ENCODE peak calls at places on chromosomes 3 and 15, in four cellular contexts. J, K, O and B are unnamed samples.
A peak's percentile ranks its signal among the peaks of the same experiment; 100 is the strongest.

GRCh38 chr3:157204431-157204830 is 44.5 kb upstream of the CCNL1 start:
- DNase-seq in J (peak; percentile 67), O (no peak), K (no peak), B (peak; percentile 32)

GRCh38 chr15:81361891-81362290 is 12.1 kb downstream of the TMC3 start:
- DNase-seq in J (no peak), O (no peak), K (no peak), B (no peak)

GRCh38 chr15:61339526-61339925 is 110.4 kb upstream of the RORA start:
- DNase-seq in K (no peak), O (no peak), J (no peak), B (no peak)

GRCh38 chr3:130395916-130396315 is 50.4 kb downstream of the COL6A5 start:
- DNase-seq in K (peak; percentile 64), O (peak; percentile 44), J (peak; percentile 30), B (peak; percentile 97)

GRCh38 chr3:170953736-170954135 is 45.3 kb upstream of the EIF5A2 start:
- DNase-seq in J (no peak), O (no peak), K (no peak), B (no peak)

GRCh38 chr3:30604566-30604965 is 1.8 kb upstream of the TGFBR2 start:
- DNase-seq in O (no peak), K (no peak), J (no peak), B (no peak)

GRCh38 chr3:170469151-170470062 is 50.7 kb downstream of the CLDN11 start:
- DNase-seq in K (no peak), J (peak; percentile 83), O (no peak), B (no peak)

GRCh38 chr3:141714671-141715070 is 23.4 kb upstream of the RNF7 start:
- DNase-seq in J (no peak), K (no peak), O (no peak), B (no peak)

GRCh38 chr15:62240697-62241096 is 75.6 kb upstream of the C2CD4B start:
- DNase-seq in J (no peak), O (no peak), K (no peak), B (no peak)

GRCh38 chr3:195806211-195806915 is 5.4 kb downstream of the MUC4 start:
- DNase-seq in K (peak; percentile 92), O (peak; percentile 84), J (no peak), B (peak; percentile 85)

GRCh38 chr3:152269423-152270144 is 855 bp downstream of the MBNL1 start:
- DNase-seq in O (no peak), K (peak; percentile 34), J (peak; percentile 94), B (peak; percentile 37)

GRCh38 chr3:131608741-131609140 is 106.0 kb upstream of the MRPL3 start:
- DNase-seq in K (no peak), J (no peak), O (no peak), B (peak; percentile 19)

GRCh38 chr3:147483145-147483544 is 74.0 kb downstream of the ZIC1 start:
- DNase-seq in J (no peak), K (no peak), O (no peak), B (no peak)

GRCh38 chr15:39631357-39631756 is 50.5 kb downstream of the THBS1 start:
- DNase-seq in J (peak; percentile 45), O (no peak), K (no peak), B (peak; percentile 10)

GRCh38 chr3:102085431-102086226 is 236.3 kb downstream of the NFKBIZ start:
- DNase-seq in O (no peak), K (no peak), J (peak; percentile 11), B (no peak)

GRCh38 chr3:50003766-50004278 is 63.9 kb downstream of the RBM6 start:
- DNase-seq in J (peak; percentile 12), K (no peak), O (no peak), B (peak; percentile 37)

GRCh38 chr3:7536510-7536909 is 675.6 kb downstream of the GRM7 start:
- DNase-seq in K (no peak), J (no peak), O (no peak), B (no peak)

GRCh38 chr3:30779686-30780287 is 114.7 kb downstream of the GADL1 start:
- DNase-seq in J (peak; percentile 38), K (peak; percentile 42), O (no peak), B (peak; percentile 69)

GRCh38 chr3:142863010-142863787 is 25.7 kb downstream of the PCOLCE2 start:
- DNase-seq in K (peak; percentile 44), J (no peak), O (no peak), B (peak; percentile 44)

GRCh38 chr15:60358935-60359672 is 38.7 kb downstream of the ANXA2 start:
- DNase-seq in O (no peak), J (peak; percentile 93), K (no peak), B (no peak)

GRCh38 chr3:11331101-11331500 is 58.9 kb downstream of the ATG7 start:
- DNase-seq in O (no peak), J (peak; percentile 59), K (no peak), B (no peak)

GRCh38 chr3:127750226-127751031 is 71.9 kb downstream of the MGLL start:
- DNase-seq in J (peak; percentile 94), K (no peak), O (no peak), B (no peak)

GRCh38 chr3:189534546-189534945 is 96.6 kb upstream of the TP63 start:
- DNase-seq in K (no peak), O (no peak), J (no peak), B (no peak)

GRCh38 chr15:32683231-32683630 is 34.6 kb upstream of the GREM1 start:
- DNase-seq in K (no peak), J (no peak), O (no peak), B (no peak)

GRCh38 chr3:43909149-43909548 is 218.4 kb downstream of the ABHD5 start:
- DNase-seq in K (no peak), O (no peak), J (peak; percentile 1), B (no peak)

GRCh38 chr3:119731545-119732343 is 28.9 kb downstream of the CFAP91 start:
- DNase-seq in J (peak; percentile 30), K (no peak), O (no peak), B (no peak)

GRCh38 chr3:189316296-189317019 is 144.7 kb downstream of the TPRG1 start:
- DNase-seq in O (no peak), J (no peak), K (peak; percentile 38), B (peak; percentile 85)

GRCh38 chr3:157091096-157091833 is 68.7 kb downstream of the CCNL1 start:
- DNase-seq in O (no peak), J (no peak), K (no peak), B (no peak)

GRCh38 chr3:88141458-88142083 is 8.2 kb upstream of the C3orf38 start:
- DNase-seq in J (peak; percentile 77), K (no peak), O (no peak), B (no peak)

GRCh38 chr3:175940881-175941280 is 1081.7 kb downstream of the NAALADL2 start:
- DNase-seq in O (peak; percentile 57), J (no peak), K (peak; percentile 89), B (peak; percentile 96)

GRCh38 chr3:101039285-101039684 is 46.1 kb upstream of the ABI3BP start:
- DNase-seq in J (no peak), K (no peak), O (no peak), B (no peak)

GRCh38 chr3:64342940-64343691 is 117.8 kb upstream of the PRICKLE2 start:
- DNase-seq in J (peak; percentile 92), K (no peak), O (no peak), B (peak; percentile 82)

GRCh38 chr3:31314261-31314660 is 218.5 kb upstream of the STT3B start:
- DNase-seq in O (no peak), K (no peak), J (no peak), B (no peak)

GRCh38 chr3:24264011-24264410 is 230.6 kb downstream of the THRB start:
- DNase-seq in K (no peak), O (no peak), J (no peak), B (no peak)

GRCh38 chr3:186589856-186590579 is 19.5 kb downstream of the DNAJB11 start:
- DNase-seq in J (peak; percentile 20), K (no peak), O (no peak), B (no peak)

GRCh38 chr3:129560931-129561594 is 18.1 kb downstream of the H1-8 start:
- DNase-seq in O (no peak), J (peak; percentile 76), K (no peak), B (no peak)

GRCh38 chr3:66413151-66413751 is 87.6 kb downstream of the LRIG1 start:
- DNase-seq in K (no peak), O (no peak), J (peak; percentile 100), B (no peak)

GRCh38 chr3:41508063-41508696 is 308.9 kb downstream of the CTNNB1 start:
- DNase-seq in O (no peak), K (peak; percentile 47), J (no peak), B (peak; percentile 37)

GRCh38 chr3:108416111-108416869 is 94.1 kb downstream of the MYH15 start:
- DNase-seq in O (no peak), J (peak; percentile 41), K (no peak), B (no peak)

GRCh38 chr15:68719051-68719450 is 101.6 kb downstream of the ANP32A start:
- DNase-seq in K (no peak), J (no peak), O (no peak), B (no peak)
- H3K56ac ChIP-seq in K (no peak overlapping the region), J (no peak overlapping the region), O (no peak overlapping the region), B (no peak overlapping the region)

DNA sequence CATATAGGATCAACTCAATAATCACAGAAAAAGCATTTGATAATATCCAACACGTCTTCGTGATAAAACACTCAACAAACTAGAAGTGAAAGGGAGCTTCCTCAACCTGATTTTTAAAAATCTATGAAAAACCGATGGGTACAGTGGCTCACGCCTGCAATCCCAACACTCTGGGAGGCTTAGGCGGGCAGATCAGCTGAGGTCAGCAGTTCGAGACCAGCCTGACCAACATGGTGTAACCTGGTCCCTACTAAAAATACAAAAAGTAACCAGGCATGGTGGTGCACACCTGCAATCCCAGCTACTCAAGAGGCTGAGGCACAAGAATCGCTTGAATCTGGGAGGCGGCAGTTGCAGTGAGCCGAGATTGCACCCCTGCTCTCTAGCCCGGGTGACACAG is 2.2 kb upstream of the MFGE8 start:
- DNase-seq in O (no peak), K (no peak), J (no peak), B (no peak)
- H3K56ac ChIP-seq in O (no peak overlapping the region), K (no peak overlapping the region), J (no peak overlapping the region), B (no peak overlapping the region)

GRCh38 chr3:187808466-187809291 is 63.4 kb upstream of the BCL6 start:
- DNase-seq in K (no peak), O (no peak), J (no peak), B (no peak)
- H3K56ac ChIP-seq in K (no peak overlapping the region), O (no peak overlapping the region), J (no peak overlapping the region), B (peak overlapping the region; percentile 20)

DNA sequence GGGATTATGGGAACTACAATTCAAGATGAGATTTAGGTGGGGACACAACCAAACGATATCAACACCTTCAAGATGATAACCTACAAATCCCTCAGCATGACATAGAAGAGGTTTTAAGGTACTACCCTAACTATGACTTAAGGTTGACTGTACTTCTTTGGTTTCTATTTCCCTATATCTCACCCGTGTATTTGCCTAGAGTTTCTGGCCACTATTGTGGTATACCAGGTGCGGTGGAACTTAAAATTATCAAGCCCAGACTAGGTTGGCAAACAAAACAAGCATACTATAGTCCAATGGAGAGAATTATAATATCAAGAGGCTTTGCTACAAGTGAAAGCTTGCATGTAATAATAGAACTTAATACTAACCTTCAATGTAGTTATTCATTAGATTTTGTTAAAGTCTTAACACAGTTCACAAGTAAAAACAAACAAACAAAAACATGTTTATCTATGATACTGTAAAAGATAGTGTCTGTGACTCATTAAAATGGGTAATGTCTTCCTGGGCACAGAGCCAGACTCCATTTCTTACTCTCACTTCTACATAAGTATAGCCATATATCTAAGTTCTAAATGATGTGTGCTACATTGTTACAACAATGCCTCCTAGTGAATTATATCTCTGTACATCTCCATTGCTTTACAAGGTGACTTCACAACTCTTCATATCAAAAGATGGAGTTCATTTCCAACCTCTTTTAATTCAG is 479.1 kb downstream of the ZBBX start:
- DNase-seq in J (no peak), K (no peak), O (no peak), B (no peak)
- H3K56ac ChIP-seq in J (no peak overlapping the region), K (no peak overlapping the region), O (no peak overlapping the region), B (no peak overlapping the region)